ENCODE peak calls at places on chromosomes 16 and 17, in nine cellular contexts. T is activated CD4-positive, alpha-beta T cell treated with anti-CD3 and anti-CD28 coated beads, Interleukin-2, amount 50 U/mL, for 1 hour; S is fibroblast of lung; J is tibial artery; B is AG08396; N is H54; K is ureter; M is ELR; W is WTC11. D is an unnamed sample.

GRCh38 chr17:17971431-17972125 is 622 bp downstream of the TOM1L2 start:
- DNase-seq in K (peak; percentile 61), W (no peak), S (peak; percentile 47), N (no peak), T (no peak), M (peak; percentile 28), J (peak; percentile 25), B (peak; percentile 25), D (peak; percentile 40)

GRCh38 chr17:30550512-30551273 is 73.5 kb downstream of the GOSR1 start:
- DNase-seq in M (peak; percentile 78), K (no peak), B (no peak), S (peak; percentile 77), T (no peak), J (no peak), W (no peak), N (peak; percentile 38), D (no peak)

GRCh38 chr17:46841561-46842379 is 9.6 kb upstream of the WNT9B start:
- DNase-seq in M (peak; percentile 41), N (no peak), B (peak; percentile 80), T (peak; percentile 19), J (no peak), K (no peak), S (no peak), W (peak; percentile 78), D (no peak)

GRCh38 chr16:48479319-48479718 is 94.1 kb upstream of the SIAH1 start:
- DNase-seq in N (no peak), T (no peak), W (no peak), K (no peak), S (no peak), J (no peak), B (no peak), M (no peak), D (no peak)

GRCh38 chr16:23595246-23595950 is 718 bp downstream of the NDUFAB1 start:
- DNase-seq in B (peak; percentile 13), M (peak; percentile 17), T (no peak), J (no peak), N (no peak), S (no peak), K (no peak), W (no peak), D (no peak)

GRCh38 chr16:27245276-27246231 is 23.0 kb downstream of the NSMCE1 start:
- DNase-seq in N (no peak), B (peak; percentile 48), M (peak; percentile 38), S (peak; percentile 97), W (no peak), K (peak; percentile 52), T (no peak), J (peak; percentile 71), D (peak; percentile 74)

GRCh38 chr17:71409137-71409536 is 711.7 kb upstream of the SOX9 start:
- DNase-seq in K (no peak), M (no peak), T (no peak), W (no peak), J (no peak), B (no peak), N (no peak), S (no peak), D (no peak)

GRCh38 chr17:77875881-77876509 is 82.5 kb upstream of the TNRC6C start:
- DNase-seq in N (peak; percentile 65), K (no peak), T (no peak), B (no peak), M (peak; percentile 70), J (no peak), S (peak; percentile 53), W (no peak), D (no peak)

GRCh38 chr17:28528329-28529011 is 22.3 kb downstream of the FOXN1 start:
- DNase-seq in N (no peak), S (no peak), W (no peak), K (no peak), J (no peak), B (no peak), T (no peak), M (peak; percentile 45), D (no peak)

GRCh38 chr16:68985268-68985667 is 120.2 kb upstream of the HAS3 start:
- DNase-seq in N (no peak), K (no peak), M (peak; percentile 37), W (no peak), J (no peak), S (no peak), B (no peak), T (no peak), D (no peak)

GRCh38 chr17:73941919-73942530 is 261.5 kb upstream of the RPL38 start:
- DNase-seq in T (no peak), K (no peak), W (no peak), B (no peak), J (no peak), M (no peak), N (no peak), S (no peak), D (no peak)

GRCh38 chr16:71441348-71441781 is 489 bp downstream of the TLE7 start:
- DNase-seq in T (peak; percentile 18), M (no peak), K (no peak), B (no peak), J (no peak), W (peak; percentile 89), S (no peak), N (no peak), D (no peak)

GRCh38 chr17:2094891-2095535 is 40.1 kb downstream of the HIC1 start:
- DNase-seq in B (peak; percentile 54), M (peak; percentile 46), J (peak; percentile 59), T (no peak), N (no peak), S (peak; percentile 80), W (peak; percentile 35), K (peak; percentile 82), D (peak; percentile 62)

GRCh38 chr17:40613755-40614154 is 33.9 kb downstream of the SMARCE1 start:
- DNase-seq in W (no peak), N (no peak), B (no peak), M (no peak), S (no peak), J (no peak), T (no peak), K (no peak), D (no peak)

GRCh38 chr17:73393962-73394361 is 82.2 kb upstream of the CDC42EP4 start:
- DNase-seq in K (no peak), W (no peak), N (peak; percentile 71), S (peak; percentile 31), M (peak; percentile 68), B (no peak), J (no peak), T (no peak), D (no peak)

GRCh38 chr17:74635418-74635817 is 11.9 kb upstream of the CD300E start:
- DNase-seq in K (no peak), B (no peak), J (no peak), W (no peak), N (no peak), M (no peak), T (no peak), S (no peak), D (no peak)

GRCh38 chr16:88116121-88116900 is 165.1 kb downstream of the BANP start:
- DNase-seq in W (no peak), J (no peak), T (no peak), B (peak; percentile 22), N (no peak), K (no peak), S (peak; percentile 51), M (no peak), D (no peak)

GRCh38 chr16:49496656-49497055 is 123.1 kb downstream of the C16orf78 start:
- DNase-seq in B (no peak), K (no peak), S (no peak), N (no peak), M (no peak), J (peak; percentile 7), T (no peak), W (no peak), D (no peak)

GRCh38 chr16:81701296-81701970 is 77.7 kb upstream of the PLCG2 start:
- DNase-seq in T (no peak), B (no peak), W (no peak), N (no peak), J (no peak), S (no peak), K (no peak), M (no peak), D (no peak)

D was measured in uterus.